ENCODE peak calls at places on chromosomes 2 and 18, in five cellular contexts. P is type B pancreatic cell, D is GM12865, B is body of pancreas, X is endothelial cell. R is an unnamed sample.

GRCh38 chr2:196101325-196101981 is 32.8 kb upstream of the DNAH7 start:
- DNase-seq in B (no peak), P (no peak), X (no peak), D (peak), R (no peak)

GRCh38 chr18:33469699-33470098 is 29.2 kb upstream of the CCDC178 start:
- DNase-seq in P (no peak), B (no peak), X (no peak), D (no peak), R (no peak)

GRCh38 chr18:8367217-8367988 is 241.8 kb upstream of the RAB12 start:
- DNase-seq in D (peak), X (peak), B (peak), P (no peak), R (peak)

GRCh38 chr2:66602341-66602740 is 167.4 kb downstream of the MEIS1 start:
- DNase-seq in D (no peak), P (no peak), X (no peak), B (no peak), R (no peak)

GRCh38 chr2:230863031-230863430 is 1.7 kb upstream of the ITM2C start:
- DNase-seq in D (no peak), P (no peak), B (no peak), X (no peak), R (no peak)

GRCh38 chr2:132420776-132421175 is 4.2 kb downstream of the GPR39 start:
- DNase-seq in P (no peak), X (no peak), B (no peak), D (no peak), R (no peak)

GRCh38 chr2:133264951-133265949 is 303.0 kb downstream of the NCKAP5 start:
- DNase-seq in X (peak), D (no peak), B (peak), P (no peak), R (peak)

GRCh38 chr18:70330887-70331286 is 42.0 kb downstream of the SOCS6 start:
- DNase-seq in P (no peak), B (no peak), D (no peak), X (no peak), R (no peak)

GRCh38 chr2:96538487-96539214 is 2.1 kb downstream of the ARID5A start:
- DNase-seq in B (peak), X (peak), D (peak), P (peak), R (peak)

GRCh38 chr2:204180671-204181070 is 244.1 kb downstream of the ICOS start:
- DNase-seq in P (no peak), B (no peak), X (no peak), D (no peak), R (no peak)

GRCh38 chr2:192604295-192604694 is 409.6 kb upstream of the TMEFF2 start:
- DNase-seq in X (no peak), B (no peak), P (no peak), D (no peak), R (no peak)
- TF ChIP-seq CTCF in X (no peak), B (no peak), P (no peak), D (no peak), R (no peak)

GRCh38 chr2:237472187-237472712 is 14.8 kb upstream of the MLPH start:
- DNase-seq in P (no peak), X (no peak), B (no peak), D (no peak), R (no peak)

GRCh38 chr2:237472909-237473308 is 14.1 kb upstream of the MLPH start:
- DNase-seq in P (no peak), X (no peak), D (no peak), B (no peak), R (no peak)

GRCh38 chr2:237473474-237474453 is 13.3 kb upstream of the MLPH start:
- DNase-seq in B (no peak), X (no peak), P (no peak), D (no peak), R (no peak)

GRCh38 chr2:237474511-237474911 is 12.5 kb upstream of the MLPH start:
- DNase-seq in B (peak), X (no peak), D (no peak), P (no peak), R (no peak)

DNA sequence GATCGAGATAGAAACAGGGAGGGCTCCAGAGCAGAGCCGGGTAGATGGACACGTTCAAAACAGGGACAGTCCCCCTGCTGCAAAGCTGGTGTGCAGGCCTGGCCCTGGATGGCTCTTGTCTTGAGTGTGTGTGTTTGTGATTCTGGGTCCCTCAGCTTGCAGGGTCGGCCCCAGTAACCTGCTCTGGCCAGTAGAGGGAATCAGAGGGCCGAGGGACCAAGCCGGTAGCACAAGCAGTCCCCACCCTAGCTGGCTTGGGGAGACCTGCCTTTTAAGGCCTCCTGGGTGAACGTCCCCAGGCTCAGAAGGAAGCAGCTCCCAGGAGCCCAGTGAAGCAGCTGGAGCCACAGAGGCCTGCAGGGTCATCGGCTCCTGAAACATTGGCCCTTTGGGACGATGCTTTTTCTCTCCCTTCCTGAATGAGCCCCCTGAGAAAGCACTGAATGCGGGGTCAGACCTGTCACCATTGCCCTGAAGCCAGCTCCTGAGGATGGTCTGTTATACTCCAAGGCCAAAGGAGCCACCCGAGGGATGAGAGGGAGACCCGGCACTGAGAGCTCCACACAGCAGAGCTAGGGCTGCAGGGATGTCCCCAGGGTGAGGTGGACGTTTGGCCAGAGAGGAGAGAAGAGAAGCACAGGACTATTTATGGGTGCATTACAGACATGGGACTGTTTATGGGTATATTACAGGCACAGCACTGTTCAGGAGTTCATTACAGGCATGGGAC is 15.4 kb upstream of the MLPH start:
- DNase-seq in D (peak), X (peak), P (no peak), B (peak), R (peak)
- TF ChIP-seq CTCF in D (peak), X (peak), P (peak), B (peak), R (peak)

DNA sequence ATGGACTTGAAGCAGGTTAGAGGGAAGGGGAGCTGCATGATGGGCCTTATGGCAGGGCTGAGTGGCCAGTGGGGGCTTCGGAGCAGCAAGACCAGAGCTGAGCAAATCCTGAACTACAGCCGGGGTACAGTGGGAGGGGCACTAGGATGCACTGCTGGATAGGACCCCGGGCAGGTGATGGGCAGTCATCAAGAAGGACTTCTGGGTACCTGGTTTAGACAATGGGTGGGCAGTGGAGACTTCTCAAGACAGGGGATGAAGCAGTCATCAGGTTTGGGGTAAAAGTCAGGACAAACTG is 507.4 kb upstream of the MYT1L start:
- DNase-seq in P (no peak), B (no peak), X (no peak), D (no peak), R (no peak)
- TF ChIP-seq CTCF in P (no peak), B (no peak), X (no peak), D (no peak), R (no peak)

DNA sequence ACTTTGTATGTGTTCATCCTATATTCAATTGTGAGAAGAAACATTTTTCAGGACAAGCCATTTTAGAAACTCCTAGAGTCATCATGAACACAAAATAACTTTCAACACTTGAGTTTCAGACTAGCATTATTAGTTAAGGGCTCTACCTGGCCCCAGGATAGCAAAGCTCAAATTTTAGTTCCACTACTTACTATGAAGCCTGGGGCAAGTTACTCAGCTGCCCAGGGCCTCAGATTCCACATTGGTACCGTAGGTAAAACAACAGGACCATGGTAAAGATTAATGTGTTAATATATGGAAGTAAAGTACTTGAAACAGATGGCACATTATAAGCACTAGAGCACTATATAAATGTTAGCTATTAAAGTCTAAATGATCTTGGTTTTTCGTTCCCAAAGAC is 19.4 kb downstream of the MPPE1 start:
- DNase-seq in P (no peak), D (no peak), B (no peak), X (no peak), R (no peak)
- TF ChIP-seq CTCF in P (no peak), D (no peak), B (no peak), X (no peak), R (no peak)

DNA sequence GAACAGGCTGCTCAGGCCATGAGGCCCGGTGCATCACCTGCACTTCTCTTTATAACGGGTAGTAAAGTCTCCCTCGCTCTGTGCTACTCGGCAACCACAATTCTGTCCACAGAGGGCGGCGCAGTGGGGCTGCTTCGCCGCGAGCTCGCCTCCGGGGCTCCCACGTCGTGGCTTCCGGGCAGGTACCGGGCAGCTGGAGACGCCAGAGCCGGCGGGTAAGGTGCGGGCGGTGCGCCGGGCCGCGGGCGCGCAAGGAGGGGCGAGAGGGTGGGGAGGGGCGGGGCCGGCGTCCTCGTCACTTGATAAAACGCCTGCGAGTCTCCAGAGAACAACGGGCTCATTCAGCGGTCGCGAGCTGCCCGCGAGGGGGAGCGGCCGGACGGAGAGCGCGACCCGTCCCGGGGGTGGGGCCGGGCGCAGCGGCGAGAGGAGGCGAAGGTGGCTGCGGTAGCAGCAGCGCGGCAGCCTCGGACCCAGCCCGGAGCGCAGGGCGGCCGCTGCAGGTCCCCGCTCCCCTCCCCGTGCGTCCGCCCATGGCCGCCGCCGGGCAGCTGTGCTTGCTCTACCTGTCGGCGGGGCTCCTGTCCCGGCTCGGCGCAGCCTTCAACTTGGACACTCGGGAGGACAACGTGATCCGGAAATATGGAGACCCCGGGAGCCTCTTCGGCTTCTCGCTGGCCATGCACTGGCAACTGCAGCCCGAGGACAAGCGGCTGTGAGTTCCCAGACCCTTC is at the start of gene ITGA6:
- DNase-seq in D (peak), P (peak), X (peak), B (peak), R (peak)
- TF ChIP-seq CTCF in D (no peak), P (peak), X (no peak), B (peak), R (no peak)

GRCh38 chr2:198322275-198322674 is 517.9 kb downstream of the PLCL1 start:
- DNase-seq in D (no peak), X (peak), P (no peak), B (no peak), R (peak)
- TF ChIP-seq CTCF in D (no peak), X (peak), P (peak), B (no peak), R (peak)

GRCh38 chr2:40276076-40276475 is 175.8 kb downstream of the SLC8A1 start:
- DNase-seq in D (no peak), P (no peak), B (no peak), X (no peak), R (no peak)
- TF ChIP-seq CTCF in D (no peak), P (no peak), B (no peak), X (no peak), R (no peak)

DNA sequence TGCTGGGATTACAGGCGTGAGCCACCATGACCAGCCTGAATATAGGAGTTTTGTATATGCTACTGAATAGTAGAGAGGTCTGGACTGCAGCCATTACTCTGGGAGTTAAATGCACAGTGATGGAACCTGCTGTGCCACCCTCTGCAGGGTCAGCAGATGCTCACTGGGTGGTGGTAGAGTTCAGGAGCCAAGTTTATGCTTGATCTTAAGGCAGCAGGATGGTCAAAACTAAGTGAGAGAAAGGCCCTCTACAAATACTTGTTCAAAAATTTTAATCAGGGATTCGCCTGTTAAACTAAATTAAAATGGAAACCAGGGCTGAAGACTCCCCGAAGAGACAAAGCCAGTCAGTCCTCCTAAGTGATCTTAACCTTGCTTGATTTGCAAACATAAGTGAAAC is 4.1 kb upstream of the WDFY1 start:
- DNase-seq in X (no peak), D (peak), B (no peak), P (no peak), R (no peak)
- TF ChIP-seq CTCF in X (no peak), D (no peak), B (no peak), P (no peak), R (no peak)

GRCh38 chr2:86440631-86441391 is at the start of gene KDM3A:
- DNase-seq in B (peak), D (peak), X (peak), P (peak), R (peak)

GRCh38 chr2:86441789-86442641 is 844 bp downstream of the KDM3A start:
- DNase-seq in X (peak), D (peak), P (peak), B (peak), R (peak)

GRCh38 chr2:86442642-86443005 is 1.5 kb downstream of the KDM3A start:
- DNase-seq in P (no peak), B (peak), D (peak), X (peak), R (peak)

GRCh38 chr2:86439879-86440630 is 1.1 kb upstream of the KDM3A start:
- DNase-seq in X (no peak), D (no peak), B (no peak), P (no peak), R (no peak)

GRCh38 chr2:86441392-86441788 is 219 bp downstream of the KDM3A start:
- DNase-seq in P (no peak), D (no peak), B (no peak), X (no peak), R (no peak)
- TF ChIP-seq CTCF in P (no peak), D (no peak), B (no peak), X (no peak), R (no peak)

R was measured in nephron progenitor cell.